ENCODE peak calls at places on chromosomes 7 and 10, in ten cellular contexts. X is astrocyte, L is thyroid gland, I is heart left ventricle, N is nephron progenitor cell, H is foreskin fibroblast, O is coronary artery, Q is tibial nerve, U is suprapubic skin, S is cardiac muscle cell. M is an unnamed sample.

GRCh38 chr7:43697690-43698089 is 31.6 kb downstream of the COA1 start:
- DNase-seq in L (no peak), X (peak; percentile 82), H (peak; percentile 8), N (no peak), I (no peak), O (no peak), U (no peak), S (no peak), Q (no peak), M (no peak)

GRCh38 chr7:144821069-144821468 is 14.8 kb downstream of the TPK1 start:
- DNase-seq in S (no peak), I (no peak), H (no peak), Q (no peak), U (no peak), N (no peak), L (no peak), O (no peak), X (no peak), M (no peak)

GRCh38 chr10:82477776-82478175 is 602.8 kb downstream of the NRG3 start:
- DNase-seq in S (no peak), O (no peak), N (no peak), Q (no peak), U (no peak), H (no peak), X (no peak), L (no peak), I (no peak), M (no peak)

GRCh38 chr7:976901-977325 is 1.6 kb upstream of the COX19 start:
- DNase-seq in I (peak; percentile 35), H (no peak), Q (no peak), S (no peak), X (no peak), N (no peak), U (no peak), O (no peak), L (no peak), M (no peak)

GRCh38 chr7:156533420-156533819 is 107.2 kb upstream of the RNF32 start:
- DNase-seq in S (no peak), H (no peak), U (no peak), Q (no peak), N (no peak), I (no peak), X (no peak), L (no peak), O (no peak), M (no peak)

GRCh38 chr7:152459724-152460251 is 24.0 kb upstream of the KMT2C start:
- DNase-seq in S (peak; percentile 37), U (no peak), X (no peak), L (peak; percentile 88), O (no peak), I (no peak), Q (no peak), H (peak; percentile 86), N (no peak), M (no peak)

GRCh38 chr7:45021604-45022296 is 21.7 kb downstream of the CCM2 start:
- DNase-seq in U (no peak), L (no peak), N (no peak), I (no peak), H (peak; percentile 40), X (peak; percentile 49), S (no peak), O (no peak), Q (no peak), M (no peak)

GRCh38 chr10:79084012-79084971 is 15.5 kb downstream of the ZMIZ1 start:
- DNase-seq in Q (peak; percentile 98), S (no peak), L (peak; percentile 95), X (peak; percentile 74), O (peak; percentile 92), N (no peak), I (peak; percentile 95), U (peak; percentile 98), H (peak; percentile 88), M (no peak)

GRCh38 chr7:106143711-106144347 is 31.7 kb upstream of the SYPL1 start:
- DNase-seq in I (no peak), X (no peak), S (no peak), Q (no peak), O (no peak), U (no peak), L (no peak), N (peak; percentile 18), H (no peak), M (no peak)

GRCh38 chr10:101939273-101939635 is 95.7 kb upstream of the KCNIP2 start:
- DNase-seq in O (no peak), U (no peak), L (no peak), X (peak; percentile 91), N (no peak), I (no peak), H (peak; percentile 94), Q (no peak), S (no peak), M (no peak)

GRCh38 chr7:78734626-78735025 is 718.8 kb downstream of the MAGI2 start:
- DNase-seq in I (no peak), Q (no peak), U (no peak), X (no peak), N (no peak), L (no peak), S (no peak), H (peak; percentile 10), O (no peak), M (no peak)

GRCh38 chr7:40644454-40645188 is 509.8 kb downstream of the SUGCT start:
- DNase-seq in O (no peak), Q (no peak), I (no peak), S (peak; percentile 17), X (no peak), U (no peak), L (no peak), N (no peak), H (no peak), M (no peak)

GRCh38 chr10:96512997-96513685 is 585 bp downstream of the TLL2 start:
- DNase-seq in O (no peak), L (peak; percentile 13), I (no peak), U (no peak), N (no peak), Q (no peak), S (peak; percentile 21), X (no peak), H (peak; percentile 68), M (peak; percentile 39)

GRCh38 chr10:112585960-112586359 is 138.9 kb downstream of the VTI1A start:
- DNase-seq in S (no peak), Q (no peak), N (no peak), L (no peak), H (peak; percentile 29), O (no peak), U (no peak), I (no peak), X (peak; percentile 41), M (no peak)

GRCh38 chr10:121862042-121862441 is 65.8 kb downstream of the ATE1 start:
- DNase-seq in X (no peak), I (no peak), H (no peak), U (no peak), Q (no peak), N (no peak), S (no peak), O (no peak), L (no peak), M (no peak)
- TF ChIP-seq CTCF in X (no peak), I (no peak), H (no peak), U (no peak), Q (no peak), N (no peak), S (no peak), O (no peak), L (no peak), M (no peak)

DNA sequence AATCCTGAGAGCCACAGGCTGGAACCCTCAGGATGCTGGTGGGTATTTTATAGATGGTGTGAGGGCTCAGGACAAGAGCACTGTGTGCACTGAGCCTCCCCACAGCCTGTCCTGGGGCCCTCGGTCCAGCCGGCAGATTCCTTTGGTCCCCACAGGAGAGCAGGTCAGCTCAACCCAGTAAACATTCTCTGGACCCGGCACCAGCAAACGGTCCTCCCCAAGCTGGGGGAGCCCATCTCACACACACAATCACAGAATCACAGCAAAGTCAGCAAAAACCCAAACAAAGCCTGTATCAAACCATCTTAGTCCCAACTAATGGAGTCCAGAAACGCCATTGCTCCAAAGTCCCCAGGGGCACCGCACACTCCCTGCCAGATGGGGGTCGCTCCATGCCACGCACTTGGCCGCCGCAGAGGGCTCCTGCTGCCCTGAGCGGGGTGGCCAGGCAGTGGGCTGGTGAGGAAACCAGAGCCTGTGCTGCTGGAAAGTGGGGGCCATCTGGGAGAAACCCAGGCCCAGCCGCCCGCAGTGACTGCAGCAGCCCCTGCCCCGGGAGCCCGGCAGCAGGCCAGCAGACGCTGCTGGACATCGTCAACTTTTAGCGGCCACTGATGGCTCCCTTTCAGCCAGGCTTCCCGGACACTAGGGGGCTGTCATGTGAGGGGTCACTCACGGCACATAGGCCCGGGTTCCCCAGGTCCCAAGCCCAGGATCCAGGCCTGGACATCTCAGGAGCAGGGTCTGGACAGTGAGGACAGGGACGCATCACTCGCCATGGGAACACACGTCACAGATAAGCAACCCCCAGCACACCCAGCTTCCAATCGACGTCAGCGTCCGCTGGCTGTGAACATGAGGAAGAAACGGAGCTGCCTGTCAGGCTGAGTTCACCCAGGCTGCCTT is 52.6 kb downstream of the DPYSL4 start:
- DNase-seq in H (no peak), S (peak; percentile 58), X (no peak), O (no peak), U (no peak), N (no peak), Q (no peak), L (no peak), I (peak; percentile 69), M (no peak)
- TF ChIP-seq CTCF in H (no peak), S (peak; percentile 44), X (no peak), O (no peak), U (no peak), N (no peak), Q (no peak), L (no peak), I (peak; percentile 21), M (no peak)

DNA sequence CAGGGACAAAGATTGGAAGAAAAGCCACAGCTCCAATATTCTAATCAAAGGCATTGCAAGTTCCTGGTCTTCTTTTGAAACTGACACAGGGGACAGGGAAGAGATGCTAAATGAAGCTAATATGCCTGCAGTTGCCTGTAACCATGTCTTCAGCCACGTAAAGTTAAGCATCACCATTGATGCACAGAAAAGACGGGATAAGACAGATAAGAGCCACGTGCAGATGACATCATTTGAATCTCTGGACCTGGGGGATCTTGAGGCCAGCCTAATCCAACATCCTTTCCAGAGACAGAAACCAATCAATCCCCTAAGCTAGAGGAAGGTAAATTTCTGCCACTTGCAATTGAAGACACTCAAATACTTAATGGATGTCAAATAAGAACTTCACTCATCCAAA is 93.4 kb downstream of the PIP4K2A start:
- DNase-seq in Q (no peak), O (no peak), H (peak; percentile 17), L (no peak), X (no peak), S (no peak), U (no peak), I (no peak), N (no peak), M (no peak)
- TF ChIP-seq CTCF in Q (no peak), O (no peak), H (no peak), L (no peak), X (no peak), S (no peak), U (no peak), I (no peak), N (no peak), M (no peak)

DNA sequence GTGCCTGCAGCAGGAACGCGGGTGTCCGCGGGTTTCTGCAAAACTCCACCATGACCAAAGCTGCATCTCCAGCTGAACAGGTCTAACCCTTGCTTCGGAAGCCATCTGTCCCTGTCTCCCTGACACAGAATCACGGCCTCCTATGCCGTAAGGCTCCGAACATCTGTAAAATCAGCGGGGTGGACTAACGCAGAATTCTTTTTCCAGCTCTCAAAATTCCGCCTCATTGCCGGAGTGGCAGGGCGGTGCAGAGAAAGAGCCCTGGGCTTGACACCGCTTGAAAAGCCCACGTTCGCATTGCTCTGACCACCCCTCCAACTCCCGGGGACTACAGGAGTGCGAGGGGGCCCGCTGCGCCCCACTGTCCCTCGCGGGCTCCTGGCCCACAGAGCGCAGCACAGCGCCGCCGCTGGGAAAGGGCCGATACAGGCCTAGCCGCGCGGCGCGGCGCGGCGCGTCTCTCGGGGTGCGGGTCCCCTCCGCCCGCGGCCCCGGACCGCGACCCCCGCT is 409 bp downstream of the DNMBP start:
- DNase-seq in S (no peak), Q (peak; percentile 46), U (no peak), X (no peak), L (peak; percentile 68), I (peak; percentile 62), N (no peak), O (peak; percentile 74), H (peak; percentile 82), M (no peak)
- TF ChIP-seq CTCF in S (peak; percentile 55), Q (no peak), U (no peak), X (peak; percentile 12), L (peak; percentile 22), I (peak; percentile 51), N (no peak), O (peak; percentile 30), H (peak; percentile 32), M (no peak)

M was measured in CD8-positive, alpha-beta T cell.